ENCODE peak calls at places on chromosomes 13 and 19, in four cellular contexts. G is H1, S is AG04450, D is AG09319. K is an unnamed sample.

GRCh38 chr13:28532226-28533048 is 37.5 kb upstream of the FLT1 start:
- DNase-seq in G (no peak), S (no peak), D (no peak), K (no peak)

GRCh38 chr13:43107780-43108179 is 84.4 kb downstream of the DNAJC15 start:
- DNase-seq in G (no peak), S (no peak), D (no peak), K (no peak)

GRCh38 chr19:54653181-54653809 is 9.5 kb upstream of the LILRB4 start:
- DNase-seq in G (no peak), S (no peak), D (no peak), K (no peak)

GRCh38 chr13:33015791-33016323 is 366 bp upstream of the KL start:
- DNase-seq in G (no peak), S (no peak), D (no peak), K (no peak)

GRCh38 chr19:49816616-49817015 is 1.5 kb upstream of the MED25 start:
- DNase-seq in G (no peak), S (no peak), D (no peak), K (no peak)

GRCh38 chr19:17616961-17617806 is 61.7 kb downstream of the COLGALT1 start:
- DNase-seq in G (no peak), S (no peak), D (no peak), K (peak; percentile 40)

GRCh38 chr19:10074153-10074552 is 12.0 kb upstream of the SHFL start:
- DNase-seq in G (no peak), S (no peak), D (no peak), K (no peak)

GRCh38 chr19:2266183-2266993 is 10.2 kb upstream of the JSRP1 start:
- DNase-seq in G (no peak), S (peak; percentile 34), D (no peak), K (no peak)

GRCh38 chr19:37012093-37012745 is 66.0 kb upstream of the ZNF420 start:
- DNase-seq in G (no peak), S (no peak), D (no peak), K (no peak)

GRCh38 chr13:36981156-36981743 is 17.9 kb downstream of the ALG5 start:
- DNase-seq in G (no peak), S (peak; percentile 36), D (peak; percentile 24), K (no peak)
- TF ChIP-seq CTCF in G (peak; percentile 22), S (peak; percentile 55), D (peak; percentile 47), K (peak; percentile 54)

GRCh38 chr19:8592231-8593009 is 15.2 kb upstream of the MYO1F start:
- DNase-seq in G (peak; percentile 100), S (peak; percentile 90), D (peak; percentile 85), K (no peak)

GRCh38 chr19:8596168-8596567 is 14.3 kb downstream of the ADAMTS10 start:
- DNase-seq in G (no peak), S (no peak), D (no peak), K (no peak)

GRCh38 chr19:8589177-8589714 is 12.0 kb upstream of the MYO1F start:
- DNase-seq in G (no peak), S (no peak), D (no peak), K (no peak)

GRCh38 chr19:8595651-8596050 is 14.9 kb downstream of the ADAMTS10 start:
- DNase-seq in G (no peak), S (no peak), D (no peak), K (no peak)

GRCh38 chr19:8593931-8594330 is 16.6 kb downstream of the ADAMTS10 start:
- DNase-seq in G (no peak), S (no peak), D (no peak), K (no peak)
- TF ChIP-seq CTCF in G (peak; percentile 32), S (peak; percentile 17), D (peak; percentile 11), K (peak; percentile 11)

GRCh38 chr13:110138009-110138699 is 168.8 kb downstream of the COL4A1 start:
- DNase-seq in G (no peak), S (no peak), D (no peak), K (peak; percentile 40)

GRCh38 chr13:110138700-110139036 is 168.3 kb downstream of the COL4A1 start:
- DNase-seq in G (no peak), S (no peak), D (no peak), K (no peak)

GRCh38 chr13:110136660-110137585 is 170.0 kb downstream of the COL4A1 start:
- DNase-seq in G (no peak), S (no peak), D (no peak), K (no peak)

GRCh38 chr13:110135977-110136597 is 170.9 kb downstream of the COL4A1 start:
- DNase-seq in G (no peak), S (no peak), D (no peak), K (no peak)

DNA sequence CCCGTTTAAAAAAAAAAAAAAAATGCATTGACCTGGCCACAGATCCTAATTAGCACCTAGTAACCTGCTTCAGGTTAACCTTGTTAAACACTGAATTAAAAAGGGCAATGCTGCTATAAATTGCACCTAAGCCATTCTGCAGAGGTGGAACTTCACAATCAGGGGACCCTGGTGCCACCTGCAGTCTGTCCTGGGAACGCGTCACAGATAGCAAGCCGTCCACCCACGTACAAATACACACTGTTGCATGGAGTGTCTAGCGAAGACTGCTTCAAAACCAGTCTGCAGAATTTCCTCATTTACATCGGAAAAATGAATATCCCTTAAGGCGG is 169.3 kb downstream of the COL4A1 start:
- DNase-seq in G (no peak), S (no peak), D (no peak), K (no peak)
- TF ChIP-seq CTCF in G (no peak), S (peak; percentile 23), D (peak; percentile 9), K (peak; percentile 52)

GRCh38 chr19:30719189-30719990 is 347.2 kb downstream of the ZNF536 start:
- DNase-seq in G (no peak), S (no peak), D (no peak), K (no peak)
- TF ChIP-seq CTCF in G (peak; percentile 10), S (no peak), D (no peak), K (no peak)

DNA sequence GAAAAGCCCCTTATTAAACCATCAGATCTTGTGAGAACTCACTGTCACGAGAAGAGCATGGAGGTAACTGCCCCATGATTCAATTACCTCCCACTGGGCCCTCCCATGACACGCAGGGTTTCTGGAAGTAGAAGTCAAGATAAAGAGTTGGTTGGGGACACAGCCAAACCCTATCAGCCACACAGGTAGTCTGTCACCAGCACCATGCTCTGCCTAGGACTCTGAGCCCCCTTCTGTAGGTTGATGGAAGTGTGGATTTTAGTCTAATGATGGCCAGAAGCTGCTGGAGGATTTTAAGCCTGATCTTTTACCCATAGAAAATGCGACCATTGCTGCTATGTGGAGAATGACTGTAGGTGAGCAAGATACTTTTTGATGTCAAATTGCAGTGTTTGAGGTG is 60.8 kb downstream of the ARHGEF7 start:
- DNase-seq in G (no peak), S (no peak), D (no peak), K (no peak)
- TF ChIP-seq CTCF in G (no peak), S (no peak), D (no peak), K (no peak)